ENCODE peak calls at places on chromosomes 11 and 22, in nine cellular contexts. R is CD8-positive, alpha-beta T cell; M is psoas muscle; A is esophagus squamous epithelium; S is fibroblast of the aortic adventitia; N is pancreas; P is AG04450; E is omental fat pad; K is keratinocyte. J is an unnamed sample.

GRCh38 chr11:57338152-57338551 is at the start of gene P2RX3:
- DNase-seq in A (no peak), K (no peak), E (no peak), P (no peak), M (no peak), R (no peak), S (no peak), N (no peak), J (no peak)

GRCh38 chr11:33965032-33965431 is 73.2 kb upstream of the LMO2 start:
- DNase-seq in P (no peak), M (no peak), A (no peak), K (no peak), N (no peak), E (no peak), R (no peak), S (no peak), J (no peak)

GRCh38 chr22:48955351-48956311 is 872.0 kb downstream of the BRD1 start:
- DNase-seq in M (no peak), S (no peak), K (no peak), N (peak; percentile 3), R (peak; percentile 34), E (no peak), P (no peak), A (no peak), J (no peak)

GRCh38 chr11:2539761-2540520 is 95.1 kb downstream of the KCNQ1 start:
- DNase-seq in P (no peak), K (no peak), S (no peak), R (no peak), M (peak; percentile 10), A (no peak), E (no peak), N (no peak), J (no peak)

GRCh38 chr11:82995276-82995675 is 76.4 kb downstream of the RAB30 start:
- DNase-seq in S (peak; percentile 30), R (no peak), M (no peak), K (no peak), A (no peak), N (no peak), E (no peak), P (no peak), J (no peak)

GRCh38 chr22:44628856-44629255 is 73.1 kb upstream of the PRR5 start:
- DNase-seq in P (no peak), E (no peak), A (no peak), S (no peak), R (no peak), M (no peak), N (no peak), K (no peak), J (no peak)

GRCh38 chr11:120108154-120108784 is 29.6 kb downstream of the TRIM29 start:
- DNase-seq in N (peak; percentile 79), M (peak; percentile 65), E (peak; percentile 65), P (peak; percentile 8), S (peak; percentile 55), A (no peak), K (no peak), R (peak; percentile 68), J (no peak)

GRCh38 chr22:46287873-46288751 is 8.6 kb upstream of the GTSE1 start:
- DNase-seq in R (peak; percentile 63), N (no peak), K (no peak), P (no peak), A (peak; percentile 36), E (no peak), M (peak; percentile 49), S (no peak), J (no peak)

GRCh38 chr11:128686045-128686741 is 7.7 kb upstream of the FLI1 start:
- DNase-seq in R (no peak), M (no peak), S (no peak), E (no peak), K (no peak), A (no peak), N (no peak), P (no peak), J (no peak)

GRCh38 chr11:110962907-110963306 is 250.7 kb upstream of the ARHGAP20 start:
- DNase-seq in N (no peak), S (no peak), R (no peak), K (no peak), E (no peak), A (no peak), P (peak; percentile 41), M (no peak), J (peak; percentile 44)

GRCh38 chr11:122634507-122634906 is 21.0 kb upstream of the UBASH3B start:
- DNase-seq in E (no peak), K (no peak), A (no peak), M (peak; percentile 27), N (no peak), P (no peak), S (no peak), R (no peak), J (peak; percentile 64)

DNA sequence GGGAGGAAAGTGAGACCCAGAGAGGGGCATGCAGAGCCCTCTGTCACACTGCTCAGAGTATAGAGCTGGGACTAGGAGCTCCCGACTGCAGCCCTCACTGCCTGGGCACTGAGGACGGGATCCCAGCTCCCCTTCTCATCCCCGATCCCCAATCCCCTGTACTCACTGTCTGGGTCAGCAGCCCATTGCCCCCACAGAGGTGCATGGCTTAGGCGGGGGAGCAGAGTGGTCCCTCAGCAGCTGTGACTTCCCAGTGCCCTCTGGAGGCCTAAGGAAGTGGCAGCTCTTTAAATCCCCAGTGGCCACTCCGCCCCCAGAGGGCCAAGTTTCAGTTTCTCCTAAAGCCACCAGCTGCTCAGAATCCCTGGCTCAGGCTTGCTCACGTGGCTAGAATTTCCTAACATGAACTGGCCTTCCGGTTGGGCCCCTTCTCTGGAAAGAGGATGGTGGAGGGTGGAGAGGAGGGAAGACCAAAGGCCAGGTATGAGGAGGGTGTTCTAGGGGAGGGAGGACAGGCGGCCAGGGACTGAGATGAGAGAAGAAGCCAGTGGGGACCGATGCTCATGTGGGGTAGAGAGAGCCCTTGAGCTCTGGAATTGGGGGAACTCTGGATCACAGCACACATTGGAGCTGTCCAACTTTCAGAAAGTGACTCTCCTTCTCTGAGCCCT is at the start of gene BATF2:
- DNase-seq in E (no peak), S (peak; percentile 66), K (no peak), A (no peak), N (peak; percentile 89), P (no peak), R (no peak), M (peak; percentile 75), J (peak; percentile 41)
- TF ChIP-seq CTCF in E (no peak), S (peak; percentile 20), K (no peak), A (peak; percentile 45), N (peak; percentile 17), P (peak; percentile 58), R (no peak), M (peak; percentile 42), J (peak; percentile 42)

GRCh38 chr22:37019309-37020191 is at the start of the genes MPST and TST:
- DNase-seq in K (no peak), S (peak; percentile 55), A (no peak), R (peak; percentile 53), P (no peak), E (no peak), N (peak; percentile 85), M (peak; percentile 84), J (no peak)
- TF ChIP-seq CTCF in K (no peak), S (no peak), A (peak; percentile 53), R (no peak), P (no peak), E (peak; percentile 14), N (no peak), M (peak; percentile 52), J (no peak)

DNA sequence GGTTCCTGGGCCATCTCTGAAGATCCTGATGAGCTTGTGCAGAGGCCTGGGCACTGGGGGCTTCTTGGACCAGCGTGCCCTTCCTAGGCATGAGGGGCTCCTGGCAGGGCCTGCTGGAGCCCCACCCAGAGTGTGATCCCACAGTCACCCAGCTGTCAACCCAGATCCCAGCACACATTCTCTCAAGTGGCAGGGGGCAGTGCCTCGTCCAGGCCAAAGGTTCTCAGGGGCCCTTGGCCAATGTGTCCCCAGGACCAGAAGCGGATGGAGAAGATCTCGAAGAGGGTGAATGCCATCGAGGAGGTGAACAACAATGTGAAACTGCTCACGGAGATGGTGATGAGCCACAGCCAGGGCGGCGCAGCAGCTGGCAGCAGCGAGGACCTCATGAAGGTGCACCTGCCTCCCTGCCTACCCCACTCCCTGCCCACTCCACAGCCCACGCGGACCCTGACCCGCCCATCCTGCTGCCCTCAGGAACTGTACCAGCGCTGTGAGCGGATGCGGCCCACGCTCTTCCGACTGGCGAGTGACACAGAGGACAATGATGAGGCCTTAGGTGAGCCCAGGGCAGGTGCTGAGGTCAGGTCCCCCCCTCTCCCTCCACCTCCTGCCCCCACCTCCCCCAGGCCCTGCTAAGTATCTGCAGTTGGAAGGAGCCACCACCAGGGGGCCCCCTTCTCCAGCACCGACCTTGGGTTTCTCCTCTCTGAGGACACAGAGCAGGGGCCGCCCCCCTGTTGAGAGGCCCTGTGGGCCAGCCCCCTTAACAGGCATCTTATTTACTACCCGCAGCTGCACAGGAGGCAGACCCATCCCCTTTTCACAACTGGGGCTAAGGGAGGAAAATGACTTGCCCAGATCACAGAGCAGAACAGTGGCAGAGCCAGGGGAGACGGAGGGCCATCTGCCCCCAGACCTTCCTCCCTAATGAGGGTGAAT is 14.7 kb downstream of the GGA1 start:
- DNase-seq in P (no peak), M (peak; percentile 70), N (peak; percentile 63), R (peak; percentile 87), K (no peak), E (no peak), A (no peak), S (peak; percentile 57), J (no peak)
- TF ChIP-seq CTCF in P (peak; percentile 77), M (peak; percentile 80), N (peak; percentile 94), R (peak; percentile 86), K (peak; percentile 49), E (no peak), A (peak; percentile 66), S (peak; percentile 78), J (peak; percentile 71)

GRCh38 chr11:30313580-30313979 is 9.3 kb upstream of the ARL14EP start:
- DNase-seq in S (no peak), E (no peak), M (no peak), R (no peak), P (no peak), A (no peak), K (no peak), N (no peak), J (no peak)

GRCh38 chr11:30312243-30312642 is 10.7 kb upstream of the ARL14EP start:
- DNase-seq in E (no peak), R (no peak), S (no peak), P (no peak), K (no peak), M (no peak), A (no peak), N (no peak), J (no peak)

GRCh38 chr11:30316237-30316636 is 6.7 kb upstream of the ARL14EP start:
- DNase-seq in M (no peak), A (no peak), S (no peak), R (no peak), E (no peak), K (no peak), N (no peak), P (no peak), J (no peak)

GRCh38 chr11:30317030-30317429 is 5.9 kb upstream of the ARL14EP start:
- DNase-seq in A (no peak), P (no peak), R (no peak), M (no peak), K (no peak), E (no peak), N (no peak), S (no peak), J (no peak)

DNA sequence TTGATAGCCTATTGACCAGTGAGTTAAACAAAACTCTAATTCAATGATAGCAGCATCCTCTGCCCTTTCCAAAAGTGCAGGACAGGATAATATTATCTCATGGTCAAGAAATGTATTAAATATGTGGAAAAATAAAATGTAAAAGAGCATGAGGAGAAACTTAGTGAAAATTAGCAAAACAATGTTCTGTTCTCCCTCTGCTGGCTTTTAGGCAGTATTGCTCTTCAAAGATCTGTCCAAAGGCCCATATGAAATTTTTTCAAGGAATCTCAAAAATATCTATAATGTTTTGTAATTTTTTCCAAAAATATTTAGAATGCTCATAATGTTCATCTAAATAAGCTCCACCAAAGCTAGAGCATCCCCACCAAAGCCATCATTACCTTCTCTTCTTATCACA is 8.3 kb upstream of the ARL14EP start:
- DNase-seq in P (no peak), E (no peak), R (no peak), K (no peak), A (no peak), N (no peak), M (no peak), S (peak; percentile 35), J (no peak)
- TF ChIP-seq CTCF in P (peak; percentile 59), E (no peak), R (peak; percentile 56), K (peak; percentile 31), A (peak; percentile 9), N (no peak), M (no peak), S (peak; percentile 61), J (peak; percentile 44)

J was measured in AG09319.